ENCODE peak calls at places on chromosomes 4 and X, in seven cellular contexts. One of them, this sample, is unnamed.

GRCh38 chr4:140085062-140085622 is 68.8 kb downstream of the MAML3 start:
- DNase-seq in NCI-H510A: no peak
- DNase-seq in activated T-helper 1 cell treated with Interleukin-2 at 50 U/mL for 16 hours: no peak
- DNase-seq in MCF 10A: no peak
- DNase-seq in dorsolateral prefrontal cortex: no peak
- DNase-seq in amygdala: no peak
- DNase-seq in stimulated activated naive CD4-positive, alpha-beta T cell: no peak
- DNase-seq in this sample: no peak

GRCh38 chrX:102338162-102338561 is 91.2 kb downstream of the NXF2 start:
- DNase-seq in NCI-H510A: no peak
- DNase-seq in activated T-helper 1 cell treated with Interleukin-2 at 50 U/mL for 16 hours: no peak
- DNase-seq in MCF 10A: no peak
- DNase-seq in dorsolateral prefrontal cortex: no peak
- DNase-seq in amygdala: no peak
- DNase-seq in stimulated activated naive CD4-positive, alpha-beta T cell: no peak
- DNase-seq in this sample: no peak

GRCh38 chr4:7719354-7720174 is 220.1 kb downstream of the AFAP1 start:
- DNase-seq in NCI-H510A: no peak
- DNase-seq in activated T-helper 1 cell treated with Interleukin-2 at 50 U/mL for 16 hours: peak; percentile 33
- DNase-seq in MCF 10A: peak; percentile 38
- DNase-seq in dorsolateral prefrontal cortex: peak; percentile 79
- DNase-seq in amygdala: peak; percentile 41
- DNase-seq in stimulated activated naive CD4-positive, alpha-beta T cell: no peak
- DNase-seq in this sample: peak; percentile 52

GRCh38 chr4:163810757-163811156 is 316.3 kb downstream of the TMA16 start:
- DNase-seq in NCI-H510A: no peak
- DNase-seq in activated T-helper 1 cell treated with Interleukin-2 at 50 U/mL for 16 hours: no peak
- DNase-seq in MCF 10A: peak; percentile 43
- DNase-seq in dorsolateral prefrontal cortex: no peak
- DNase-seq in amygdala: no peak
- DNase-seq in stimulated activated naive CD4-positive, alpha-beta T cell: no peak
- DNase-seq in this sample: no peak

GRCh38 chr4:48905363-48906015 is 1.1 kb downstream of the OCIAD2 start:
- DNase-seq in NCI-H510A: no peak
- DNase-seq in activated T-helper 1 cell treated with Interleukin-2 at 50 U/mL for 16 hours: no peak
- DNase-seq in MCF 10A: peak; percentile 82
- DNase-seq in dorsolateral prefrontal cortex: no peak
- DNase-seq in amygdala: no peak
- DNase-seq in stimulated activated naive CD4-positive, alpha-beta T cell: no peak
- DNase-seq in this sample: no peak

GRCh38 chr4:177367336-177367735 is 57.7 kb downstream of the NEIL3 start:
- DNase-seq in NCI-H510A: no peak
- DNase-seq in activated T-helper 1 cell treated with Interleukin-2 at 50 U/mL for 16 hours: no peak
- DNase-seq in MCF 10A: peak; percentile 13
- DNase-seq in dorsolateral prefrontal cortex: no peak
- DNase-seq in amygdala: no peak
- DNase-seq in stimulated activated naive CD4-positive, alpha-beta T cell: no peak
- DNase-seq in this sample: no peak

GRCh38 chrX:134752558-134752957 is 94.3 kb upstream of the PLAC1 start:
- DNase-seq in NCI-H510A: no peak
- DNase-seq in activated T-helper 1 cell treated with Interleukin-2 at 50 U/mL for 16 hours: no peak
- DNase-seq in MCF 10A: no peak
- DNase-seq in dorsolateral prefrontal cortex: no peak
- DNase-seq in amygdala: no peak
- DNase-seq in stimulated activated naive CD4-positive, alpha-beta T cell: no peak
- DNase-seq in this sample: no peak

GRCh38 chr4:17489721-17490120 is 22.2 kb downstream of the QDPR start:
- DNase-seq in NCI-H510A: no peak
- DNase-seq in activated T-helper 1 cell treated with Interleukin-2 at 50 U/mL for 16 hours: no peak
- DNase-seq in MCF 10A: no peak
- DNase-seq in dorsolateral prefrontal cortex: no peak
- DNase-seq in amygdala: no peak
- DNase-seq in stimulated activated naive CD4-positive, alpha-beta T cell: no peak
- DNase-seq in this sample: no peak

GRCh38 chr4:55184600-55185523 is 59.5 kb upstream of the KDR start:
- DNase-seq in NCI-H510A: peak; percentile 35
- DNase-seq in activated T-helper 1 cell treated with Interleukin-2 at 50 U/mL for 16 hours: no peak
- DNase-seq in MCF 10A: peak; percentile 47
- DNase-seq in dorsolateral prefrontal cortex: no peak
- DNase-seq in amygdala: no peak
- DNase-seq in stimulated activated naive CD4-positive, alpha-beta T cell: no peak
- DNase-seq in this sample: peak; percentile 38

GRCh38 chrX:40244980-40245379 is 147.2 kb upstream of the BCOR start:
- DNase-seq in NCI-H510A: no peak
- DNase-seq in activated T-helper 1 cell treated with Interleukin-2 at 50 U/mL for 16 hours: no peak
- DNase-seq in MCF 10A: no peak
- DNase-seq in dorsolateral prefrontal cortex: no peak
- DNase-seq in amygdala: no peak
- DNase-seq in stimulated activated naive CD4-positive, alpha-beta T cell: no peak
- DNase-seq in this sample: no peak

GRCh38 chr4:139984459-139984858 is 169.5 kb downstream of the MAML3 start:
- DNase-seq in NCI-H510A: no peak
- DNase-seq in activated T-helper 1 cell treated with Interleukin-2 at 50 U/mL for 16 hours: no peak
- DNase-seq in MCF 10A: no peak
- DNase-seq in dorsolateral prefrontal cortex: no peak
- DNase-seq in amygdala: no peak
- DNase-seq in stimulated activated naive CD4-positive, alpha-beta T cell: no peak
- DNase-seq in this sample: no peak

GRCh38 chrX:24025741-24026402 is 1.1 kb downstream of the KLHL15 start:
- DNase-seq in NCI-H510A: peak; percentile 6
- DNase-seq in activated T-helper 1 cell treated with Interleukin-2 at 50 U/mL for 16 hours: no peak
- DNase-seq in MCF 10A: peak; percentile 36
- DNase-seq in dorsolateral prefrontal cortex: peak; percentile 49
- DNase-seq in amygdala: no peak
- DNase-seq in stimulated activated naive CD4-positive, alpha-beta T cell: no peak
- DNase-seq in this sample: peak; percentile 81

GRCh38 chrX:10111364-10112148 is 45.2 kb upstream of the CLCN4 start:
- DNase-seq in NCI-H510A: no peak
- DNase-seq in activated T-helper 1 cell treated with Interleukin-2 at 50 U/mL for 16 hours: peak; percentile 47
- DNase-seq in MCF 10A: no peak
- DNase-seq in dorsolateral prefrontal cortex: no peak
- DNase-seq in amygdala: no peak
- DNase-seq in stimulated activated naive CD4-positive, alpha-beta T cell: peak; percentile 69
- DNase-seq in this sample: no peak

GRCh38 chr4:185039508-185040273 is 21.4 kb downstream of the HELT start:
- DNase-seq in NCI-H510A: no peak
- DNase-seq in activated T-helper 1 cell treated with Interleukin-2 at 50 U/mL for 16 hours: peak; percentile 4
- DNase-seq in MCF 10A: peak; percentile 85
- DNase-seq in dorsolateral prefrontal cortex: no peak
- DNase-seq in amygdala: no peak
- DNase-seq in stimulated activated naive CD4-positive, alpha-beta T cell: peak; percentile 26
- DNase-seq in this sample: peak; percentile 71

GRCh38 chrX:118497180-118497814 is 1.7 kb downstream of the DOCK11 start:
- DNase-seq in NCI-H510A: no peak
- DNase-seq in activated T-helper 1 cell treated with Interleukin-2 at 50 U/mL for 16 hours: no peak
- DNase-seq in MCF 10A: no peak
- DNase-seq in dorsolateral prefrontal cortex: no peak
- DNase-seq in amygdala: no peak
- DNase-seq in stimulated activated naive CD4-positive, alpha-beta T cell: peak; percentile 27
- DNase-seq in this sample: no peak

GRCh38 chr4:106659386-106659785 is 290.8 kb upstream of the GIMD1 start:
- DNase-seq in NCI-H510A: no peak
- DNase-seq in activated T-helper 1 cell treated with Interleukin-2 at 50 U/mL for 16 hours: no peak
- DNase-seq in MCF 10A: peak; percentile 11
- DNase-seq in dorsolateral prefrontal cortex: no peak
- DNase-seq in amygdala: no peak
- DNase-seq in stimulated activated naive CD4-positive, alpha-beta T cell: no peak
- DNase-seq in this sample: no peak

GRCh38 chr4:106095408-106095807 is 200.1 kb downstream of the NPNT start:
- DNase-seq in NCI-H510A: no peak
- DNase-seq in activated T-helper 1 cell treated with Interleukin-2 at 50 U/mL for 16 hours: no peak
- DNase-seq in MCF 10A: no peak
- DNase-seq in dorsolateral prefrontal cortex: no peak
- DNase-seq in amygdala: no peak
- DNase-seq in stimulated activated naive CD4-positive, alpha-beta T cell: no peak
- DNase-seq in this sample: no peak

GRCh38 chrX:133350751-133351150 is 64.5 kb downstream of the GPC4 start:
- DNase-seq in NCI-H510A: no peak
- DNase-seq in activated T-helper 1 cell treated with Interleukin-2 at 50 U/mL for 16 hours: no peak
- DNase-seq in MCF 10A: peak; percentile 78
- DNase-seq in dorsolateral prefrontal cortex: no peak
- DNase-seq in amygdala: no peak
- DNase-seq in stimulated activated naive CD4-positive, alpha-beta T cell: no peak
- DNase-seq in this sample: no peak

GRCh38 chrX:10620121-10620699 is at the start of gene MID1:
- DNase-seq in NCI-H510A: peak; percentile 44
- DNase-seq in activated T-helper 1 cell treated with Interleukin-2 at 50 U/mL for 16 hours: no peak
- DNase-seq in MCF 10A: peak; percentile 83
- DNase-seq in dorsolateral prefrontal cortex: peak; percentile 60
- DNase-seq in amygdala: peak; percentile 36
- DNase-seq in stimulated activated naive CD4-positive, alpha-beta T cell: no peak
- DNase-seq in this sample: no peak

GRCh38 chr4:132865458-132865857 is 283.6 kb upstream of the PCDH10 start:
- DNase-seq in NCI-H510A: no peak
- DNase-seq in activated T-helper 1 cell treated with Interleukin-2 at 50 U/mL for 16 hours: no peak
- DNase-seq in MCF 10A: no peak
- DNase-seq in dorsolateral prefrontal cortex: no peak
- DNase-seq in amygdala: no peak
- DNase-seq in stimulated activated naive CD4-positive, alpha-beta T cell: no peak
- DNase-seq in this sample: no peak

GRCh38 chr4:76857010-76857409 is 40.9 kb downstream of the SOWAHB start:
- DNase-seq in NCI-H510A: no peak
- DNase-seq in activated T-helper 1 cell treated with Interleukin-2 at 50 U/mL for 16 hours: no peak
- DNase-seq in MCF 10A: no peak
- DNase-seq in dorsolateral prefrontal cortex: no peak
- DNase-seq in amygdala: no peak
- DNase-seq in stimulated activated naive CD4-positive, alpha-beta T cell: no peak
- DNase-seq in this sample: no peak

GRCh38 chrX:10404435-10404834 is 215.9 kb downstream of the MID1 start:
- DNase-seq in NCI-H510A: no peak
- DNase-seq in activated T-helper 1 cell treated with Interleukin-2 at 50 U/mL for 16 hours: no peak
- DNase-seq in MCF 10A: no peak
- DNase-seq in dorsolateral prefrontal cortex: no peak
- DNase-seq in amygdala: no peak
- DNase-seq in stimulated activated naive CD4-positive, alpha-beta T cell: no peak
- DNase-seq in this sample: no peak

GRCh38 chr4:1381181-1381621 is 25.0 kb downstream of the NKX1-1 start:
- DNase-seq in NCI-H510A: no peak
- DNase-seq in activated T-helper 1 cell treated with Interleukin-2 at 50 U/mL for 16 hours: no peak
- DNase-seq in MCF 10A: no peak
- DNase-seq in dorsolateral prefrontal cortex: peak; percentile 33
- DNase-seq in amygdala: no peak
- DNase-seq in stimulated activated naive CD4-positive, alpha-beta T cell: no peak
- DNase-seq in this sample: no peak

GRCh38 chrX:151984328-151984727 is 9.9 kb upstream of the GABRE start:
- DNase-seq in NCI-H510A: no peak
- DNase-seq in activated T-helper 1 cell treated with Interleukin-2 at 50 U/mL for 16 hours: no peak
- DNase-seq in MCF 10A: peak; percentile 93
- DNase-seq in dorsolateral prefrontal cortex: no peak
- DNase-seq in amygdala: no peak
- DNase-seq in stimulated activated naive CD4-positive, alpha-beta T cell: no peak
- DNase-seq in this sample: no peak

GRCh38 chr4:25549413-25549812 is 106.2 kb upstream of the SLC34A2 start:
- DNase-seq in NCI-H510A: no peak
- DNase-seq in activated T-helper 1 cell treated with Interleukin-2 at 50 U/mL for 16 hours: no peak
- DNase-seq in MCF 10A: no peak
- DNase-seq in dorsolateral prefrontal cortex: no peak
- DNase-seq in amygdala: no peak
- DNase-seq in stimulated activated naive CD4-positive, alpha-beta T cell: no peak
- DNase-seq in this sample: no peak

GRCh38 chrX:118780509-118780908 is 43.1 kb upstream of the ZCCHC12 start:
- DNase-seq in NCI-H510A: no peak
- DNase-seq in activated T-helper 1 cell treated with Interleukin-2 at 50 U/mL for 16 hours: no peak
- DNase-seq in MCF 10A: no peak
- DNase-seq in dorsolateral prefrontal cortex: no peak
- DNase-seq in amygdala: no peak
- DNase-seq in stimulated activated naive CD4-positive, alpha-beta T cell: no peak
- DNase-seq in this sample: no peak

GRCh38 chrX:38279188-38279587 is 48.1 kb downstream of the RPGR start:
- DNase-seq in NCI-H510A: no peak
- DNase-seq in activated T-helper 1 cell treated with Interleukin-2 at 50 U/mL for 16 hours: no peak
- DNase-seq in MCF 10A: no peak
- DNase-seq in dorsolateral prefrontal cortex: no peak
- DNase-seq in amygdala: no peak
- DNase-seq in stimulated activated naive CD4-positive, alpha-beta T cell: no peak
- DNase-seq in this sample: no peak

GRCh38 chr4:158624889-158625478 is 46.7 kb downstream of the C4orf46 start:
- DNase-seq in NCI-H510A: peak; percentile 6
- DNase-seq in activated T-helper 1 cell treated with Interleukin-2 at 50 U/mL for 16 hours: no peak
- DNase-seq in MCF 10A: peak; percentile 79
- DNase-seq in dorsolateral prefrontal cortex: no peak
- DNase-seq in amygdala: no peak
- DNase-seq in stimulated activated naive CD4-positive, alpha-beta T cell: no peak
- DNase-seq in this sample: peak; percentile 56

GRCh38 chrX:100872161-100872560 is 2.0 kb downstream of the NOX1 start:
- DNase-seq in NCI-H510A: no peak
- DNase-seq in activated T-helper 1 cell treated with Interleukin-2 at 50 U/mL for 16 hours: no peak
- DNase-seq in MCF 10A: no peak
- DNase-seq in dorsolateral prefrontal cortex: no peak
- DNase-seq in amygdala: no peak
- DNase-seq in stimulated activated naive CD4-positive, alpha-beta T cell: no peak
- DNase-seq in this sample: no peak

GRCh38 chr4:98711526-98711925 is 53.1 kb upstream of the TSPAN5 start:
- DNase-seq in NCI-H510A: no peak
- DNase-seq in activated T-helper 1 cell treated with Interleukin-2 at 50 U/mL for 16 hours: no peak
- DNase-seq in MCF 10A: no peak
- DNase-seq in dorsolateral prefrontal cortex: no peak
- DNase-seq in amygdala: no peak
- DNase-seq in stimulated activated naive CD4-positive, alpha-beta T cell: no peak
- DNase-seq in this sample: no peak

GRCh38 chr4:8324640-8325239 is 55.2 kb downstream of the HTRA3 start:
- DNase-seq in NCI-H510A: no peak
- DNase-seq in activated T-helper 1 cell treated with Interleukin-2 at 50 U/mL for 16 hours: no peak
- DNase-seq in MCF 10A: peak; percentile 18
- DNase-seq in dorsolateral prefrontal cortex: peak; percentile 8
- DNase-seq in amygdala: no peak
- DNase-seq in stimulated activated naive CD4-positive, alpha-beta T cell: no peak
- DNase-seq in this sample: no peak

GRCh38 chr4:105192474-105192873 is 45.8 kb downstream of the TET2 start:
- DNase-seq in NCI-H510A: no peak
- DNase-seq in activated T-helper 1 cell treated with Interleukin-2 at 50 U/mL for 16 hours: no peak
- DNase-seq in MCF 10A: no peak
- DNase-seq in dorsolateral prefrontal cortex: no peak
- DNase-seq in amygdala: no peak
- DNase-seq in stimulated activated naive CD4-positive, alpha-beta T cell: no peak
- DNase-seq in this sample: no peak